ENCODE peak calls at places on chromosome 3, in five cellular contexts. M, Y, V, E and Q are unnamed samples. For H3K4me1, the result is how much of the 10 kb centered on the place peaks cover.

GRCh38 chr3:124845406-124845805 is 41.8 kb downstream of the ITGB5 start:
- DNase-seq in Y (no peak), E (no peak), V (no peak), M (no peak), Q (peak)

GRCh38 chr3:35505181-35505580 is 134.1 kb upstream of the ARPP21 start:
- DNase-seq in M (no peak), E (no peak), V (no peak), Y (no peak), Q (no peak)

GRCh38 chr3:155070932-155071387 is 9.2 kb upstream of the MME start:
- DNase-seq in V (no peak), E (no peak), Y (no peak), M (no peak), Q (no peak)

GRCh38 chr3:49785565-49786356 is 581 bp downstream of the IP6K1 start:
- DNase-seq in M (no peak), E (no peak), V (peak), Y (peak), Q (peak)

GRCh38 chr3:121869731-121870130 is 24.5 kb upstream of the SLC15A2 start:
- DNase-seq in V (no peak), E (no peak), Y (no peak), M (no peak), Q (no peak)

GRCh38 chr3:48395714-48396113 is 23.7 kb downstream of the FBXW12 start:
- DNase-seq in E (no peak), Y (no peak), M (no peak), V (no peak), Q (no peak)

GRCh38 chr3:193829781-193830180 is 236.8 kb downstream of the OPA1 start:
- DNase-seq in E (no peak), M (peak), Y (no peak), V (no peak), Q (no peak)

GRCh38 chr3:141052570-141053069 is 1.5 kb downstream of the SPSB4 start:
- DNase-seq in Y (no peak), E (no peak), M (peak), V (no peak), Q (no peak)

GRCh38 chr3:64166584-64167155 is 58.6 kb downstream of the PRICKLE2 start:
- DNase-seq in E (no peak), Y (no peak), M (no peak), V (no peak), Q (no peak)

GRCh38 chr3:141330718-141331369 is 37.5 kb upstream of the ZBTB38 start:
- DNase-seq in M (no peak), E (no peak), V (no peak), Y (no peak), Q (no peak)

GRCh38 chr3:66401157-66401550 is 99.7 kb downstream of the LRIG1 start:
- DNase-seq in Y (no peak), V (no peak), E (no peak), M (no peak), Q (peak)

GRCh38 chr3:123807820-123808219 is 76.3 kb downstream of the MYLK start:
- DNase-seq in E (no peak), Y (no peak), V (no peak), M (peak), Q (no peak)

GRCh38 chr3:130250982-130251381 is 94.5 kb upstream of the COL6A5 start:
- DNase-seq in M (no peak), E (no peak), V (no peak), Y (no peak), Q (no peak)

GRCh38 chr3:128496019-128496601 is 3.1 kb upstream of the GATA2 start:
- DNase-seq in M (no peak), V (no peak), E (no peak), Y (no peak), Q (no peak)

GRCh38 chr3:121916189-121916588 is 22.0 kb downstream of the SLC15A2 start:
- DNase-seq in E (no peak), M (no peak), Y (no peak), V (no peak), Q (no peak)

GRCh38 chr3:111653766-111654165 is 58.6 kb upstream of the ZBED2 start:
- DNase-seq in Y (no peak), M (no peak), V (no peak), E (no peak), Q (no peak)

GRCh38 chr3:88628901-88629300 is 478.5 kb upstream of the EPHA3 start:
- DNase-seq in V (no peak), Y (no peak), E (no peak), M (no peak), Q (no peak)

GRCh38 chr3:47082519-47082918 is 81.4 kb downstream of the SETD2 start:
- DNase-seq in Y (no peak), E (no peak), V (no peak), M (no peak), Q (no peak)

GRCh38 chr3:177893321-177893720 is 642.9 kb upstream of the KCNMB2 start:
- DNase-seq in V (no peak), Y (no peak), E (no peak), M (no peak), Q (no peak)

GRCh38 chr3:50356553-50356952 is 2.8 kb downstream of the TMEM115 start:
- DNase-seq in E (no peak), V (no peak), M (peak), Y (no peak), Q (peak)

GRCh38 chr3:116444819-116445290 is 432 bp downstream of the LSAMP start:
- DNase-seq in M (no peak), V (no peak), E (no peak), Y (no peak), Q (no peak)

GRCh38 chr3:197472151-197472550 is 83.6 kb downstream of the BDH1 start:
- DNase-seq in V (no peak), M (no peak), E (no peak), Y (no peak), Q (no peak)

GRCh38 chr3:128394033-128394432 is 72.7 kb downstream of the DNAJB8 start:
- DNase-seq in V (no peak), E (no peak), M (no peak), Y (no peak), Q (no peak)

GRCh38 chr3:174330303-174330702 is 528.8 kb upstream of the NAALADL2 start:
- DNase-seq in E (no peak), V (no peak), Y (no peak), M (no peak), Q (no peak)

GRCh38 chr3:14524920-14525660 is 15.1 kb downstream of the GRIP2 start:
- DNase-seq in V (no peak), M (peak), Y (peak), E (no peak), Q (no peak)

GRCh38 chr3:14522768-14523167 is 17.4 kb downstream of the GRIP2 start:
- DNase-seq in V (no peak), E (no peak), Y (peak), M (no peak), Q (peak)

GRCh38 chr3:14523792-14524191 is 16.4 kb downstream of the GRIP2 start:
- DNase-seq in M (no peak), Y (peak), E (no peak), V (no peak), Q (no peak)

GRCh38 chr3:14525685-14526631 is 14.2 kb downstream of the GRIP2 start:
- DNase-seq in E (no peak), M (no peak), V (no peak), Y (peak), Q (peak)

GRCh38 chr3:14524311-14524711 is 15.8 kb downstream of the GRIP2 start:
- DNase-seq in Y (peak), M (peak), V (no peak), E (no peak), Q (peak)
- H3K4me1 ChIP-seq in Y (under half), M (under half), V (under half), E (under half), Q (half or more)

DNA sequence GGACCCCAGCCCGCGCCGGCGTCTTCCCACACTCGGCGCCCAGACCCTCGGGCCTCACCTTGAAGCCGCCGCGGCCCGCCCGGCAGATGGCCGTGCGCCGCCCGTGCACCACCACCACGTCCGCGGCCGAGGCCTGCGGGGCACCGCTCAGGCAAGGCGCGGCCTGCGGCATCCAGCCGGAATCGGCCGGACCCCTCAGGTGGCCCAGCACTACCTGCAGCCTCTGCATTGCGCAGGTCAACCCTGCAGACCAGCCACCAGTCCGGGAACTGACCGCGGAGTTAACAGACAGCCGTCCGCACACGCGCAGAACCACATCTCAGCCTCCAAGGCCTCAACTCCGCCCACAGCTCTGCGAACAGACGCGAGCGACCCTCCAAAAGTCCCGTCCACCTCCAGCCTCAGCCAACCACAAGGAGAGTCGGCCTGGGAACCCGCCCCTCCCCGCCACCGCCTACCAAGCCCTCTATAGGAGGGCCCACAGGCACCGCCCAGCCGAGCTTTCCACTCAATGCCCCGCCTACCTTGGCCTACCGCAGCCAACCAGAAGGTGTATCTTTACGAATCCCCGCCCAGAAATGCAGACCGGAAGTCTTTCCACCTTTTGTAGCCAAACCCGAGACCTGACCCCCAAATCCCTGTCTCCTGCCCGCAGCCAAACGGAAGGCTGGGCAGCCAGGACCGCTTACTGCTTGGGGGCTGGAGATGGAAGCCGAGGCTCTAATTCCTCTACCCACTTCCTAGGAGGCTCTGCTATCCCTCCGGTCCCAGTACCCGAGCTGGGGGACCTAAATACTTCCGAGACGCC is at the start of gene ACAA1:
- DNase-seq in Y (peak), M (peak), V (peak), E (peak), Q (peak)
- H3K4me1 ChIP-seq in Y (under half), M (half or more), V (under half), E (under half), Q (under half)

GRCh38 chr3:32866533-32866932 is 48.7 kb downstream of the TRIM71 start:
- DNase-seq in E (no peak), V (no peak), M (no peak), Y (no peak), Q (no peak)
- H3K4me1 ChIP-seq in E (under half), V (under half), M (under half), Y (under half), Q (under half)

GRCh38 chr3:56914646-56915045 is 112.9 kb upstream of the ARHGEF3 start:
- DNase-seq in V (no peak), E (no peak), M (no peak), Y (no peak), Q (no peak)
- H3K4me1 ChIP-seq in V (half or more), E (half or more), M (under half), Y (under half), Q (under half)

GRCh38 chr3:98741121-98741716 is 21.9 kb upstream of the ST3GAL6 start:
- DNase-seq in V (no peak), Y (no peak), M (no peak), E (no peak), Q (no peak)
- H3K4me1 ChIP-seq in V (under half), Y (under half), M (under half), E (under half), Q (under half)

DNA sequence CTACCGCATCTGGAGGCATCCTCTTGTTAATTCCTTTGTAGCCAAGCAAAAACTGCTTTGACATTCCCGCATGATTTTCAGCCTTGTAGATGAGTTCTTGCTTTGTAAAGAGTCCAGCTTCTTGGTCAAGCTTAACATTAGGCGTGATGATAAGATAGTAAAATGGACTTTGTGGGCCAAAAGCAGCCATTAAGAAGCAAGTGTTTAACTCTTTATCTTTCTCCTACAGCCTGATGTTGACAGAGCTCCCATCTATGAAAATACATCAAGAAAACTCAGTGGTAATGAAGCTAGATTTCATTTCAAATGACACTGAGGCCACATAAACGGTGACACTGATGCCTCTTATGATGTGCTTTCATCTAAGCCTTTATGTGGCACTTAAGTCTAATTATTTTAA is 33.2 kb downstream of the FNDC3B start:
- DNase-seq in V (no peak), M (no peak), E (no peak), Y (no peak), Q (no peak)
- H3K4me1 ChIP-seq in V (under half), M (half or more), E (under half), Y (under half), Q (half or more)

GRCh38 chr3:70242297-70242868 is 70.1 kb downstream of the MDFIC2 start:
- DNase-seq in E (no peak), M (no peak), V (no peak), Y (no peak), Q (no peak)
- H3K4me1 ChIP-seq in E (under half), M (under half), V (under half), Y (under half), Q (under half)

DNA sequence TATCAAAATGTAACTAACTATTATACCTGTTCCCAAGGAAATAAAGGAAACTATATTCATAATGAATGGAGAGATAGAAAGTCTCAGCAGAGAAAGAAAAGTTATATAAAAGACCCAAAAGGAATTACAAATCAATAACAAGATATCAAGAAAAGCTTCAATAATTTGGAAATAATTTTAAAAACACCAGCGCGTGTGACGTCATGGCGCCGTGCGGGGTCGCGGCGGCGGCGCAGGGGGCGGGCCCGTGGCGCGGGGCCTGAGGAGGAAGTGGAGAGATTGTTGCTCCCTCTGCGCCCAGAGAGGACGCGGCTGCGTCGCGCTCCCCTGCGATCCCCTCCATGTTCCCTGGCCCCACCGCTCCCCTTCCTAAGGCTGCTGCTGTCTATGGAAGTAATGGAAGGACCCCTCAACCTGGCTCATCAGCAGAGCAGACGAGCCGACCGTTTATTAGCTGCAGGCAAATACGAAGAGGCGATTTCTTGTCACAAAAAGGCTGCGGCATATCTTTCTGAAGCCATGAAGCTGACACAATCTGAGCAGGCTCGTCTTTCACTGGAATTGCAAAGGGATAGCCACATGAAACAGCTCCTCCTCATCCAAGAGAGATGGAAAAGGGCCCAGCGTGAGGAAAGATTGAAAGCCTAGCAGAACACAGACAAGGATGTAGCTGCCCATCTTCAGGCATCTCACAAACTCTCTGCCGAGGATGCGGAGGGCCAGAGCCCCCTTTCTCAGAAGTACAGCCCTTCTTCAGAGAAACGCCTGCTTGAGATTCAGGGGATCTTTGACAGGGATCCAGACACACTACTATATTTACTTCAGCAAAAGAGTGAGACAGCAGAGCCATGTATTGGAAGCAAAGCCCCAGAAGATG is 4.1 kb downstream of the XCR1 start:
- DNase-seq in V (no peak), M (no peak), Y (no peak), E (no peak), Q (no peak)
- H3K4me1 ChIP-seq in V (under half), M (under half), Y (under half), E (under half), Q (under half)

DNA sequence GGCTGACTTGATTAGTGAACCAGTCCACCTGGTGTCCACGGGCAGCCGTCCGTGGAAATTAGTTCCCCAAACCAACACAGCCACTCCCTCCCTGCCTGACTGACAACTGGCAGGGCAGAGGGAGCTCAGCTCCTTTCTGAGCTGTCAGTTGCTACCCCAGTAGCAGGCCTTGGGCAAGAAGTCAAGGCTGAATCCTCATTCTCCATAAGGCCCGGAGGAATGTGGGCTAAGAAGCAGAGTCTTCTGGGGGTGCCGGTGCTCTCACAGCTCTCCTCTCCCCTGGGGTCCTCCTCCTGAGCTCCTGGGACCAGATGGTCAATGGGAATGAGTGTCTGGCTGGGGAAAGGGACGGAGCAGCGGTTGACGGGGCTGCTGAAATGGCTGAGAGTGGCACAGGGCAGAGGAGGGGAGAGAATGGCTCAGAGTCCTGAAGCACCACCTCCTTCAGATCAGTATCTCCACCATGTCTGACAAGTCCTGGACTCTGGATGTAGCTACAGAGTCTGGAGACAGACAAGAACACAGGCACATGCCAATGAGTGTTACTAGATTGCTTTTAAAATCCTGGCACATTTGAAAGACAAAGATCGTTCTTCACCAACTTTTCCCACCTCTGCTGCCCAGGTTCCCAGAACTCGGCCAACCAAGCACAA is 16.9 kb downstream of the AMOTL2 start:
- DNase-seq in E (no peak), M (no peak), Y (peak), V (no peak), Q (no peak)
- H3K4me1 ChIP-seq in E (under half), M (half or more), Y (under half), V (under half), Q (half or more)